ENCODE peak calls at places on chromosomes 13 and 19, in seven cellular contexts. T, I, V, K, C, U and S are unnamed samples.

GRCh38 chr19:41906271-41906670 is 22.0 kb downstream of the ERFL start:
- DNase-seq in T (no peak), I (no peak), V (no peak), K (no peak), C (peak; percentile 60), U (no peak), S (no peak)

GRCh38 chr13:107834717-107835116 is 380.6 kb downstream of the LIG4 start:
- DNase-seq in T (no peak), I (no peak), V (no peak), K (no peak), C (no peak), U (no peak), S (no peak)

GRCh38 chr19:13718733-13719132 is 45.6 kb upstream of the MRI1 start:
- DNase-seq in T (peak; percentile 23), I (no peak), V (no peak), K (no peak), C (peak; percentile 55), U (no peak), S (no peak)

GRCh38 chr13:59437902-59438301 is 725.8 kb downstream of the DIAPH3 start:
- DNase-seq in T (no peak), I (no peak), V (no peak), K (no peak), C (peak; percentile 24), U (no peak), S (no peak)

GRCh38 chr13:30727491-30728350 is 7.6 kb upstream of the ALOX5AP start:
- DNase-seq in T (no peak), I (no peak), V (no peak), K (no peak), C (no peak), U (no peak), S (no peak)

GRCh38 chr19:49761625-49762311 is 1.3 kb downstream of the TSKS start:
- DNase-seq in T (peak; percentile 37), I (peak; percentile 54), V (no peak), K (no peak), C (peak; percentile 73), U (no peak), S (no peak)

GRCh38 chr19:38045554-38046253 is 138.7 kb downstream of the SIPA1L3 start:
- DNase-seq in T (no peak), I (no peak), V (no peak), K (no peak), C (no peak), U (no peak), S (no peak)

GRCh38 chr19:35021596-35021995 is 8.7 kb upstream of the SCN1B start:
- DNase-seq in T (no peak), I (no peak), V (no peak), K (no peak), C (no peak), U (no peak), S (no peak)

GRCh38 chr13:98581971-98582702 is 5.2 kb upstream of the STK24 start:
- DNase-seq in T (peak; percentile 48), I (no peak), V (no peak), K (no peak), C (no peak), U (no peak), S (no peak)

GRCh38 chr13:25046985-25047660 is 48.8 kb upstream of the PABPC3 start:
- DNase-seq in T (peak; percentile 43), I (no peak), V (no peak), K (no peak), C (peak; percentile 82), U (no peak), S (no peak)

GRCh38 chr13:25752957-25753540 is 298.8 kb downstream of the SHISA2 start:
- DNase-seq in T (peak; percentile 45), I (no peak), V (peak; percentile 68), K (no peak), C (no peak), U (no peak), S (no peak)

GRCh38 chr19:32873560-32873959 is 4.0 kb upstream of the SLC7A9 start:
- DNase-seq in T (no peak), I (no peak), V (peak; percentile 20), K (no peak), C (no peak), U (no peak), S (no peak)

GRCh38 chr13:43805071-43805468 is 18.3 kb upstream of the ENOX1 start:
- DNase-seq in T (peak; percentile 45), I (no peak), V (no peak), K (no peak), C (peak; percentile 9), U (no peak), S (no peak)

GRCh38 chr19:46469541-46470185 is 1.7 kb downstream of the PNMA8A start:
- DNase-seq in T (no peak), I (no peak), V (peak; percentile 64), K (no peak), C (no peak), U (no peak), S (no peak)

GRCh38 chr13:91133941-91134772 is 213.3 kb upstream of the MIR17HG start:
- DNase-seq in T (peak; percentile 69), I (no peak), V (no peak), K (peak; percentile 53), C (peak; percentile 74), U (no peak), S (peak; percentile 47)

GRCh38 chr19:35901854-35902661 is at the start of gene HCST:
- DNase-seq in T (no peak), I (peak; percentile 75), V (no peak), K (no peak), C (no peak), U (peak; percentile 68), S (no peak)

GRCh38 chr13:98435356-98435755 is 141.6 kb downstream of the STK24 start:
- DNase-seq in T (no peak), I (no peak), V (no peak), K (no peak), C (no peak), U (no peak), S (no peak)

GRCh38 chr19:9797871-9798270 is 21.0 kb downstream of the FBXL12 start:
- DNase-seq in T (no peak), I (no peak), V (no peak), K (no peak), C (no peak), U (peak; percentile 8), S (no peak)

GRCh38 chr13:36608474-36608873 is 65.3 kb upstream of the SERTM1 start:
- DNase-seq in T (peak; percentile 8), I (no peak), V (no peak), K (no peak), C (no peak), U (no peak), S (no peak)

GRCh38 chr13:111177081-111177711 is 62.1 kb downstream of the ARHGEF7 start:
- DNase-seq in T (no peak), I (peak; percentile 63), V (peak; percentile 88), K (no peak), C (no peak), U (peak; percentile 70), S (no peak)

GRCh38 chr19:58001895-58002369 is 688 bp downstream of the ZNF606 start:
- DNase-seq in T (no peak), I (no peak), V (no peak), K (no peak), C (no peak), U (peak; percentile 53), S (no peak)

GRCh38 chr19:50047686-50048085 is 21.9 kb downstream of the ZNF473 start:
- DNase-seq in T (no peak), I (no peak), V (no peak), K (no peak), C (no peak), U (no peak), S (no peak)

GRCh38 chr19:46573679-46574522 is 27.2 kb upstream of the CALM3 start:
- DNase-seq in T (no peak), I (no peak), V (no peak), K (no peak), C (no peak), U (no peak), S (no peak)

GRCh38 chr19:1452802-1453524 is 3.0 kb downstream of the APC2 start:
- DNase-seq in T (no peak), I (no peak), V (no peak), K (no peak), C (peak; percentile 1), U (no peak), S (peak; percentile 36)

DNA sequence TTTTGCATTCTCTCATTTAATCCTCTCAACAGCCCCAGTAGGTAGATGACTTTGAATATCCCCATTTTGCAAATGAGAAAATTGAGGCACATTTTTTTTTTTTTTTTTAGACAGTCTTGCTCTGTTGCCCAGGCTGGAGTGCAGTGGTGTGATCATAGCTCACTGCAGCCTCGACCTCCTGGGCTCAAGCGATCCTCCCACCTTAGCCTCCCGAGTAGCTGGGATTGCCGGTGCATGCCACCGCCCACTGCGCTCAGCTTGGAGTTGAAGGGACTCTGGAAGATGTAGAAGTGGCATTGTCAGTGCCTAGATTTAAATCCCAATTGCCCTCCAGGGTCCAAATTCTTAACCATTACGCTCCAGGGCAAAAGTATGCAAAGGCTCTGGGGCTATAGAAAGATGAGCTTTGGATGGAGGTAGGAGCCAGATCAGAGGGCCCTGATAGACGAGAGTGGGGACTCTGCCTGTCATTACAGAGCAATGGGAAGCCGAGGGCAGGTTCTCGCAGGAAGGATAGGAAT is 813 bp upstream of the MCOLN1 start:
- DNase-seq in T (no peak), I (no peak), V (no peak), K (no peak), C (peak; percentile 41), U (no peak), S (no peak)
- H3K27ac ChIP-seq in T (peak overlapping the region; percentile 81), I (no peak overlapping the region), V (peak overlapping the region; percentile 71), K (peak overlapping the region; percentile 4), C (no peak overlapping the region), U (no peak overlapping the region), S (peak overlapping the region; percentile 8)

GRCh38 chr19:23093832-23094231 is 23.0 kb upstream of the ZNF730 start:
- DNase-seq in T (no peak), I (no peak), V (no peak), K (no peak), C (peak; percentile 26), U (no peak), S (no peak)
- H3K36me3 ChIP-seq in T (no peaks in the 10 kb centered on the region), I (no peaks in the 10 kb centered on the region), V (peaks cover 8% of the 10 kb centered on the region), K (no peaks in the 10 kb centered on the region), C (peaks cover 80% of the 10 kb centered on the region), U (no peaks in the 10 kb centered on the region), S (no peaks in the 10 kb centered on the region)

GRCh38 chr19:39293394-39293793 is 2.8 kb upstream of the IFNL1 start:
- DNase-seq in T (no peak), I (no peak), V (peak; percentile 15), K (no peak), C (no peak), U (peak; percentile 6), S (no peak)
- H3K27ac ChIP-seq in T (no peak overlapping the region), I (no peak overlapping the region), V (no peak overlapping the region), K (no peak overlapping the region), C (no peak overlapping the region), U (no peak overlapping the region), S (no peak overlapping the region)

DNA sequence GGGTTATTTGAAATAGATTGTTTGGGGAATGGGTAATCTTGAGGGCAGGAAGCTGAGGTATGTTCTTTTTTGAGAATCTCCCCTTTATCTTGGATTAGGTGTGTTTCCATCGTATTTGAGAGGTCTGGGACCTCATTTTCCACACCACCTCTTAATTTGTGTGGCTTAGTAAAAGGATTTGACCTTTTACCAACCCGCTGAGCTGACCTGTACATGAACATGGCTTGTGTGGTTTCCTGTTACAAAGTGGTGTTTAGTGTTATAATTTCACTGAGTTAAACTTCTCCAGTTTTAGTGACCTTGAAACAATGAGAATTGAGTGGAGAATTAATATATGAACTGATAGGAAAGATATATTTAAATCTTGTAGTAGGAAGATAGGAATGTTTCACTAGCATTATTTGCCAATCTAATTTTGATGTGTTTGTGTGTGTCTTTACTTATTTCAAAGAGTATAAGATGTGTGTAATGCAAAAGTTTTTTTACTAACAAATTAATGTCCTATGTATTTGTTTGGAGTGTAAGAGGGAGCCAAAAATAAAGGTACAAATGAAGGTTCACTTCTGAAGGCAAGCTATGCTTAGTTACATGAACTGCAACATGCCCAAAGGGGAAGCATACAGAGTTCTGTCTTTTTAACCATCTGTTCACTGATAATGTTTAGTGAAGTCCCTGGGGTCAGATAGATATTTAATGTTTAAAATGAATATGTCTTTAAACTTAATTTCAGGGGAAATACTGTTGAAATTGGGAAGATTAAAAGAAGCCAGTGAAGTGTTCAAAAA is 17.1 kb downstream of the NAA16 start:
- DNase-seq in T (no peak), I (no peak), V (no peak), K (no peak), C (no peak), U (no peak), S (no peak)
- H3K36me3 ChIP-seq in T (peaks cover 3% of the 10 kb centered on the region), I (peaks cover 13% of the 10 kb centered on the region), V (peaks cover 25% of the 10 kb centered on the region), K (no peaks in the 10 kb centered on the region), C (peaks cover 35% of the 10 kb centered on the region), U (peaks cover 13% of the 10 kb centered on the region), S (peaks cover 4% of the 10 kb centered on the region)